ENCODE peak calls at places on chromosomes 2 and 18, in seven cellular contexts. O is glutamatergic neuron; P is GM06990; N is aorta; M is activated CD4-positive, alpha-beta T cell treated with anti-CD3 and anti-CD28 coated beads, Interleukin-2, amount 10 ng/mL, durations not matched to agents 7 days and 5 days; H is DMS53; J is mesenchymal stem cell. C is an unnamed sample.

GRCh38 chr2:19750136-19750535 is 151.6 kb downstream of the TTC32 start:
- DNase-seq in N (no peak), P (no peak), J (no peak), H (no peak), M (no peak), O (no peak), C (no peak)

GRCh38 chr18:50447102-50447501 is 72.3 kb downstream of the SKA1 start:
- DNase-seq in N (no peak), H (no peak), P (no peak), M (no peak), O (no peak), J (no peak), C (no peak)

GRCh38 chr2:84969511-84970265 is 1.3 kb upstream of the KCMF1 start:
- DNase-seq in M (peak), P (peak), O (no peak), N (no peak), H (peak), J (peak), C (peak)

GRCh38 chr2:148524519-148524919 is 120.0 kb upstream of the EPC2 start:
- DNase-seq in O (no peak), N (no peak), M (peak), P (no peak), J (no peak), H (no peak), C (peak)

GRCh38 chr18:8976606-8977005 is 125.9 kb upstream of the NDUFV2 start:
- DNase-seq in N (no peak), P (no peak), O (no peak), H (no peak), J (no peak), M (no peak), C (no peak)

GRCh38 chr2:240640939-240641338 is 15.7 kb downstream of the GPR35 start:
- DNase-seq in J (no peak), N (peak), H (peak), P (no peak), O (peak), M (no peak), C (no peak)

GRCh38 chr2:222813177-222813843 is 47.5 kb upstream of the ACSL3 start:
- DNase-seq in O (no peak), P (peak), J (peak), H (no peak), M (no peak), N (no peak), C (no peak)

GRCh38 chr18:57629399-57629798 is 7.8 kb upstream of the NARS1 start:
- DNase-seq in P (no peak), O (no peak), N (no peak), J (no peak), M (no peak), H (no peak), C (no peak)

GRCh38 chr2:111898703-111899514 is 502 bp downstream of the MERTK start:
- DNase-seq in M (peak), N (no peak), H (peak), O (peak), J (peak), P (peak), C (no peak)

GRCh38 chr2:191189112-191189635 is 38.4 kb upstream of the STAT4 start:
- DNase-seq in O (no peak), J (no peak), P (no peak), M (no peak), H (peak), N (no peak), C (no peak)

GRCh38 chr2:68764041-68764780 is 29.6 kb downstream of the ARHGAP25 start:
- DNase-seq in N (no peak), O (no peak), M (no peak), J (peak), P (no peak), H (no peak), C (no peak)

GRCh38 chr18:2606335-2606734 is 35.0 kb downstream of the NDC80 start:
- DNase-seq in N (no peak), P (no peak), J (no peak), O (no peak), M (no peak), H (no peak), C (peak)

GRCh38 chr2:222946700-222947278 is 86.0 kb downstream of the ACSL3 start:
- DNase-seq in O (no peak), J (no peak), H (peak), N (no peak), M (no peak), P (no peak), C (no peak)

GRCh38 chr2:27291865-27292264 is 9.6 kb downstream of the TRIM54 start:
- DNase-seq in M (no peak), J (no peak), P (no peak), O (no peak), H (peak), N (no peak), C (no peak)

GRCh38 chr18:62347091-62347506 is 22.0 kb downstream of the TNFRSF11A start:
- DNase-seq in M (peak), O (no peak), N (no peak), P (no peak), J (no peak), H (no peak), C (no peak)

GRCh38 chr2:224927671-224928173 is 114.5 kb downstream of the DOCK10 start:
- DNase-seq in P (no peak), H (peak), J (peak), N (no peak), O (no peak), M (peak), C (peak)

GRCh38 chr18:35174093-35174731 is 66.6 kb upstream of the ZNF397 start:
- DNase-seq in M (no peak), N (no peak), O (no peak), P (peak), J (no peak), H (peak), C (no peak)

C was measured in CD4-positive, CD25-positive, alpha-beta regulatory T cell.